ENCODE peak calls at places on chromosomes 11 and 22, in five cellular contexts. Q is HepG2, O is K562, F is GM12878, D is H1. K is an unnamed sample.

GRCh38 chr11:129249923-129250322 is 57.8 kb upstream of the ARHGAP32 start:
- DNase-seq in O (no peak), F (no peak), Q (no peak), D (no peak), K (no peak)

GRCh38 chr22:40345801-40346177 is 511 bp upstream of the ADSL start:
- DNase-seq in Q (peak; percentile 10), D (peak; percentile 55), F (no peak), O (peak; percentile 22), K (no peak)

GRCh38 chr11:21552910-21553309 is 640.0 kb upstream of the ANO5 start:
- DNase-seq in D (no peak), F (no peak), Q (no peak), O (no peak), K (no peak)

GRCh38 chr11:104898685-104899013 is 389 bp upstream of the CASP12 start:
- DNase-seq in O (no peak), D (no peak), F (no peak), Q (no peak), K (no peak)

GRCh38 chr22:30347255-30347892 is 9.3 kb downstream of the SF3A1 start:
- DNase-seq in Q (no peak), D (no peak), O (no peak), F (no peak), K (no peak)

GRCh38 chr22:26326803-26327202 is 102.3 kb upstream of the ASPHD2 start:
- DNase-seq in O (no peak), F (no peak), Q (no peak), D (no peak), K (no peak)

GRCh38 chr22:32336185-32336603 is 21.5 kb upstream of the RFPL3 start:
- DNase-seq in O (no peak), D (peak; percentile 46), Q (no peak), F (no peak), K (no peak)

GRCh38 chr11:33534575-33534974 is 166.1 kb downstream of the C11orf91 start:
- DNase-seq in D (no peak), F (no peak), Q (no peak), O (no peak), K (no peak)

GRCh38 chr11:123425367-123425766 is 4.7 kb upstream of the GRAMD1B start:
- DNase-seq in O (no peak), D (no peak), F (no peak), Q (no peak), K (no peak)

GRCh38 chr11:2093575-2094353 is 45.4 kb downstream of the IGF2 start:
- DNase-seq in D (no peak), O (no peak), Q (no peak), F (no peak), K (no peak)

GRCh38 chr11:118908931-118909618 is 16.7 kb downstream of the BCL9L start:
- DNase-seq in D (peak; percentile 77), O (no peak), F (no peak), Q (no peak), K (peak; percentile 84)

GRCh38 chr11:2142762-2143202 is 3.6 kb upstream of the IGF2 start:
- DNase-seq in Q (no peak), O (no peak), F (peak; percentile 8), D (no peak), K (no peak)

GRCh38 chr11:20110908-20111669 is 49.2 kb downstream of the DBX1 start:
- DNase-seq in D (peak; percentile 76), O (peak; percentile 90), F (peak; percentile 8), Q (peak; percentile 70), K (peak; percentile 85)

GRCh38 chr11:11857769-11858168 is 16.0 kb downstream of the USP47 start:
- DNase-seq in O (no peak), D (no peak), F (no peak), Q (peak; percentile 9), K (peak; percentile 32)

GRCh38 chr22:43443072-43443471 is 31.3 kb downstream of the MPPED1 start:
- DNase-seq in D (no peak), O (no peak), F (no peak), Q (no peak), K (no peak)

DNA sequence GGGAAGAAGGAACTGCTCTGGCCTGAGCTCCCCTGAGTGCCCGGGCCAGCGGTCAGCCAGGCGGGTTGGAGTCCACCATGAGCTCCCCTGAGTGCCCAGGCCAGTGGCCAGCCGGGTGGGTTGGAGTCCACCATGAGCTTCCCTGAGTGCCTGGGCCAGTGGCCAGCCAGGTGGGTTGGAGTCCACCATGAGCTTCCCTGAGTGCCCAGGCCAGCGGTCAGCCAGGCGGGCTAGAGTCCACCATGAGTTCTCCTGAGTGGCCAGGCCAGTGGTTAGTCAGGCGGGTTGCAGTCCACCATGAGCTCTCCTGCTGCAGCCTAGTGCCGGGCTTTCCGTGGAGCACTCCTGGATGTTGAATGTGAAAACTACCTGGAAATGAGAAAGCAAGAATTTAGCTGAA is 844.0 kb downstream of the TBC1D22A start:
- DNase-seq in O (no peak), D (no peak), F (no peak), Q (no peak), K (no peak)
- TF ChIP-seq KDM1A in O (no peak), D (no peak), F (no peak), Q (no peak), K (no peak)

DNA sequence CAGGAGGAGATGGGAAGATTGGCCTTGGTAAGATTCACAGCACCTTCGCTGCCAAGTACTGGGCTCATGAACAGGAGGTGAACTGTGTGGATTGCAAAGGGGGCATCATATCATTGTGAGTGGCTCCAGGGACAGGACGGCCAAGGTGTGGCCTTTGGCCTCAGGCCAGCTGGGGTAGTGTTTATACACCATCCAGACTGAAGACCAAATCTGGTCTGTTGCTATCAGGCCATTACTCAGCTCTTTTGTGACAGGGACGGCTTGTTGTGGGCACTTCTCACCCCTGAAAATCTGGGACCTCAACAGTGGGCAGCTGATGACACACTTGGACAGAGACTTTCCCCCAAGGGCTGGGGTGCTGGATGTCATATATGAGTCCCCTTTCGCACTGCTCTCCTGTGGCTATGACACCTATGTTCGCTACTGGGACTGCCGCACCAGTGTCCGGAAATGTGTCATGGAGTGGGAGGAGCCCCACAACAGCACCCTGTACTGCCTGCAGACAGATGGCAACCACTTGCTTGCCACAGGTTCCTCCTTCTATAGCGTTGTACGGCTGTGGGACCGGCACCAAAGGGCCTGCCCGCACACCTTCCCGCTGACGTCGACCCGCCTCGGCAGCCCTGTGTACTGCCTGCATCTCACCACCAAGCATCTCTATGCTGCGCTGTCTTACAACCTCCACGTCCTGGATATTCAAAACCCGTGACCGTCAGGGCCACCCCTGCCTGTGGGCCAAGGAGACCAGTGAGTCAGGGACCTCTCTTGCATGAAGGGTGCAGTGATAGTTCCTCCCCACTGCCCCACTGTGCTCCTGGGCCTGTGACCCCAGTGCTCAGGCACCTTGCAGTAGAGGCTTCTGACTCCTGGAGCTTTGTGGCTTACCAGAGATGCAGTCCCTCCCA is 83.6 kb downstream of the BCR start:
- DNase-seq in O (no peak), D (no peak), Q (no peak), F (no peak), K (no peak)
- TF ChIP-seq KDM1A in O (no peak), D (no peak), Q (no peak), F (no peak), K (no peak)

GRCh38 chr11:59668188-59668949 is 468 bp downstream of the PATL1 start:
- DNase-seq in Q (peak; percentile 53), D (peak; percentile 64), O (peak; percentile 77), F (no peak), K (peak; percentile 55)
- TF ChIP-seq KDM1A in Q (no peak), D (no peak), O (no peak), F (no peak), K (no peak)

DNA sequence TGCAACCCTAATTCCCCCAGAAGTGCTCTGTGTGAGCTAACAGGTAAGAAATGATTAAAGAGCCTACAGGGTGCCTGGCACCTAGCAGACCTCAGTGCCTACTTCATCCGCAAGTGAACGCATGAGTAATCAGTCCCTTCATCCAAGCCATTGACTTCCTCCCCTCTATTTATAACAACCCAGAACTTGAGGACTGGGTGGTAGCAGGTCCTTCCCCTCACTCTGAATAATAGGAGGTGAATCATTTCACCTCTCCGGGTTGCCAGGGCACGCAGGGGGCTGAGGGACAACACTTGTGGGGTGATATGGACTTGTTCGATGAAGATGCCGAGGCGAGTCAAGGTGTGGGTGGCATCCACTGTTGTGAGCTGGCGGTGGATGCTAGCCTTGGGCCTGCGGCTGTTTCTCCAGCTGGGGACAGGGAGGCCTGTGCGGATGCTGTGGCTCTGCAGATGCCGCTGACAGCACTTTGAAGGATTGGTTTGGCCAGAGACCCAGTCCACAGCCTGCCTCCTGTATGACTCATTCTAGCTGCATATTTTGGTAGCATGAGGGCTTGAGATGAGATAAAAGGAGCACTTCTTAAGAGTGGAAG is 11.7 kb upstream of the SORL1-AS1 start:
- DNase-seq in D (no peak), F (no peak), Q (peak; percentile 15), O (no peak), K (peak; percentile 47)
- TF ChIP-seq KDM1A in D (no peak), F (no peak), Q (no peak), O (no peak), K (no peak)

K was measured in A549.